ENCODE peak calls at places on chromosomes 1 and 21, in six cellular contexts. One of them, this sample, is unnamed.

GRCh38 chr1:212060632-212061472 is 25.3 kb downstream of the DTL start:
- DNase-seq in H1: no peak
- DNase-seq in GM12878: no peak
- DNase-seq in WTC11: no peak
- DNase-seq in K562: no peak
- DNase-seq in HepG2: no peak
- DNase-seq in this sample: no peak

GRCh38 chr1:216325946-216326345 is 97.3 kb downstream of the USH2A start:
- DNase-seq in GM12878: no peak
- DNase-seq in K562: no peak
- DNase-seq in H1: no peak
- DNase-seq in WTC11: no peak
- DNase-seq in HepG2: no peak
- DNase-seq in this sample: no peak

GRCh38 chr1:33586111-33586510 is 113.7 kb downstream of the ZSCAN20 start:
- DNase-seq in HepG2: peak
- DNase-seq in GM12878: no peak
- DNase-seq in K562: no peak
- DNase-seq in H1: no peak
- DNase-seq in WTC11: no peak
- DNase-seq in this sample: no peak

GRCh38 chr1:15355968-15356621 is 53.6 kb upstream of the EFHD2 start:
- DNase-seq in H1: no peak
- DNase-seq in K562: no peak
- DNase-seq in GM12878: no peak
- DNase-seq in WTC11: no peak
- DNase-seq in HepG2: peak
- DNase-seq in this sample: no peak

GRCh38 chr1:232271991-232272589 is 357.8 kb downstream of the SIPA1L2 start:
- DNase-seq in K562: no peak
- DNase-seq in HepG2: no peak
- DNase-seq in H1: no peak
- DNase-seq in GM12878: no peak
- DNase-seq in WTC11: no peak
- DNase-seq in this sample: no peak

GRCh38 chr1:109901508-109902145 is 9.0 kb upstream of the CSF1 start:
- DNase-seq in HepG2: peak
- DNase-seq in WTC11: no peak
- DNase-seq in H1: no peak
- DNase-seq in K562: peak
- DNase-seq in GM12878: no peak
- DNase-seq in this sample: no peak

GRCh38 chr1:108646661-108647269 is 14.1 kb downstream of the HENMT1 start:
- DNase-seq in K562: peak
- DNase-seq in H1: no peak
- DNase-seq in HepG2: peak
- DNase-seq in GM12878: no peak
- DNase-seq in WTC11: no peak
- DNase-seq in this sample: no peak

GRCh38 chr1:3504151-3504822 is 49.8 kb downstream of the ARHGEF16 start:
- DNase-seq in WTC11: no peak
- DNase-seq in H1: no peak
- DNase-seq in HepG2: no peak
- DNase-seq in GM12878: no peak
- DNase-seq in K562: no peak
- DNase-seq in this sample: no peak

GRCh38 chr21:22791986-22792560 is 1793.9 kb downstream of the NCAM2 start:
- DNase-seq in HepG2: peak
- DNase-seq in H1: no peak
- DNase-seq in WTC11: no peak
- DNase-seq in K562: peak
- DNase-seq in GM12878: no peak
- DNase-seq in this sample: peak

GRCh38 chr1:75632350-75632949 is 21.5 kb upstream of the SLC44A5 start:
- DNase-seq in K562: peak
- DNase-seq in HepG2: peak
- DNase-seq in H1: no peak
- DNase-seq in GM12878: no peak
- DNase-seq in WTC11: no peak
- DNase-seq in this sample: peak

GRCh38 chr1:158002022-158002629 is 8.7 kb downstream of the KIRREL1 start:
- DNase-seq in H1: no peak
- DNase-seq in GM12878: no peak
- DNase-seq in K562: no peak
- DNase-seq in WTC11: no peak
- DNase-seq in HepG2: no peak
- DNase-seq in this sample: peak

GRCh38 chr1:14784790-14785773 is 186.6 kb downstream of the KAZN start:
- DNase-seq in H1: no peak
- DNase-seq in HepG2: no peak
- DNase-seq in WTC11: no peak
- DNase-seq in GM12878: no peak
- DNase-seq in K562: peak
- DNase-seq in this sample: no peak

GRCh38 chr1:230713915-230714764 is at the start of gene AGT:
- DNase-seq in WTC11: no peak
- DNase-seq in GM12878: no peak
- DNase-seq in H1: no peak
- DNase-seq in K562: no peak
- DNase-seq in HepG2: peak
- DNase-seq in this sample: no peak

GRCh38 chr1:29675481-29676263 is 439.4 kb downstream of the PTPRU start:
- DNase-seq in H1: peak
- DNase-seq in WTC11: no peak
- DNase-seq in K562: no peak
- DNase-seq in GM12878: no peak
- DNase-seq in HepG2: no peak
- DNase-seq in this sample: no peak

GRCh38 chr1:83547903-83548302 is 451.0 kb downstream of the TTLL7 start:
- DNase-seq in HepG2: no peak
- DNase-seq in H1: no peak
- DNase-seq in WTC11: no peak
- DNase-seq in K562: no peak
- DNase-seq in GM12878: no peak
- DNase-seq in this sample: no peak

GRCh38 chr1:23026573-23026972 is 7.3 kb downstream of the KDM1A start:
- DNase-seq in GM12878: no peak
- DNase-seq in H1: no peak
- DNase-seq in WTC11: no peak
- DNase-seq in K562: no peak
- DNase-seq in HepG2: no peak
- DNase-seq in this sample: no peak
- TF ChIP-seq CREB1 in GM12878: no peak
- TF ChIP-seq CREB1 in H1: no peak
- TF ChIP-seq CREB1 in WTC11: no peak
- TF ChIP-seq CREB1 in K562: no peak
- TF ChIP-seq CREB1 in HepG2: no peak
- TF ChIP-seq CREB1 in this sample: no peak

GRCh38 chr1:228446849-228447248 is 30.2 kb upstream of the TRIM17 start:
- DNase-seq in HepG2: no peak
- DNase-seq in K562: no peak
- DNase-seq in WTC11: peak
- DNase-seq in GM12878: no peak
- DNase-seq in H1: no peak
- DNase-seq in this sample: peak

GRCh38 chr1:228448372-228448771 is 31.7 kb upstream of the TRIM17 start:
- DNase-seq in H1: no peak
- DNase-seq in K562: no peak
- DNase-seq in WTC11: no peak
- DNase-seq in HepG2: no peak
- DNase-seq in GM12878: no peak
- DNase-seq in this sample: no peak

GRCh38 chr1:228445524-228445866 is 28.8 kb upstream of the TRIM17 start:
- DNase-seq in WTC11: no peak
- DNase-seq in K562: no peak
- DNase-seq in HepG2: no peak
- DNase-seq in GM12878: no peak
- DNase-seq in H1: no peak
- DNase-seq in this sample: no peak

GRCh38 chr1:228443395-228443794 is 26.7 kb upstream of the TRIM17 start:
- DNase-seq in K562: no peak
- DNase-seq in GM12878: no peak
- DNase-seq in WTC11: no peak
- DNase-seq in HepG2: no peak
- DNase-seq in H1: no peak
- DNase-seq in this sample: no peak

DNA sequence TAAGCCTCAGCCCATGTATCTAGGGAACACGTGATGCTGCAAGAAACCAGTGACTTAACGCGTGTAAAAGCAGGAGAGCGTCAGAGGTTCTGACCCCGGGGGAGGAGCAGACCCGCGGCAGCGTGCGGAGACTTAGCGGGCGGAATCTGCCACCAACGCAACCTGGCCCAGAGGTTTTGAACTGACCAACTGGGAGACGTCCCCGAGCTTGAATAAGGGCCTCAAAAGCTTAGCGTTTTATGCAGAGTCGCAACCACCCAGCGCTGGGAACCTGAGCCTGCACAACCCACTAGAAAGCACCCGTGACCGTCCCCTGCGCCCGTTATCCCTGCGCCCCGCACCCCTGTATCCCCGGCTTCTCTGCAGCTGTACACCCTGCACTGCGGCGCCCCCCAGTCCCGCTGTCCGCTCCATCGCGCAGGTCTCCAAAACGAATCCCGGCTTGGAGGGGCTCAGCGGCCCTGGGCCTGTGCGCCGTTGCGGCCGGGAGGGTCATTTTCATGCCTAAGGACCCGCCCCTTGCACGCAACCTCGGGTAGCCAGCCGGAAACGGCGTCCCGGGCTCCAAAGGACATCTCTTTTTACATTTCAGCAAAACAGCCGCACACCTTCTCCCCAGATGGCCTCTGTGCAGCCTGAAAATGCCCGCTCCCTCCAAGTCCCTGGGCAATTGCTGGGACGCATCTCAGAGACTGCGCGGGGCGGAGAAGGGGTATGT is 29.4 kb upstream of the TRIM17 start:
- DNase-seq in K562: no peak
- DNase-seq in WTC11: peak
- DNase-seq in HepG2: no peak
- DNase-seq in H1: peak
- DNase-seq in GM12878: no peak
- DNase-seq in this sample: peak
- TF ChIP-seq CREB1 in K562: no peak
- TF ChIP-seq CREB1 in WTC11: no peak
- TF ChIP-seq CREB1 in HepG2: no peak
- TF ChIP-seq CREB1 in H1: no peak
- TF ChIP-seq CREB1 in GM12878: no peak
- TF ChIP-seq CREB1 in this sample: no peak

DNA sequence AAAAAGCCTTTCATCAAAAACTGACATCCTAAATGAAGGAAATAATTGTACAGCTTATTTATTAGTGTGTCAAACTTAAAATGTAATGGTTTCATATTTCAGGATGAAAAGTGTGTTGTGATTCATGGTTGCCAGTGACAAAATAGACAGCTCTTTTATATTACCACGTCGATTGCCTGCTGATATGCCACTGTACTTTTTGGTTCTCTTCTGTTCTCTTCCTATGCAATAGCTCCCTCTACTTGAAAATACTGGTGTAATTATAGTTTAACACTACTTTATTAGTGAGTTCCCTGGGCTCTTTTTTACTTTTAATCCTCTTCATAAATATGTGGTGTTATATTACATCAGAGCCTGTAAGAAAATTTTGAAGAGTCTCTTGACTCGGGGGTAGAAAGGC is 111.3 kb downstream of the PATJ start:
- DNase-seq in K562: no peak
- DNase-seq in H1: no peak
- DNase-seq in WTC11: no peak
- DNase-seq in HepG2: no peak
- DNase-seq in GM12878: no peak
- DNase-seq in this sample: no peak
- TF ChIP-seq CREB1 in K562: no peak
- TF ChIP-seq CREB1 in H1: no peak
- TF ChIP-seq CREB1 in WTC11: no peak
- TF ChIP-seq CREB1 in HepG2: no peak
- TF ChIP-seq CREB1 in GM12878: no peak
- TF ChIP-seq CREB1 in this sample: no peak

DNA sequence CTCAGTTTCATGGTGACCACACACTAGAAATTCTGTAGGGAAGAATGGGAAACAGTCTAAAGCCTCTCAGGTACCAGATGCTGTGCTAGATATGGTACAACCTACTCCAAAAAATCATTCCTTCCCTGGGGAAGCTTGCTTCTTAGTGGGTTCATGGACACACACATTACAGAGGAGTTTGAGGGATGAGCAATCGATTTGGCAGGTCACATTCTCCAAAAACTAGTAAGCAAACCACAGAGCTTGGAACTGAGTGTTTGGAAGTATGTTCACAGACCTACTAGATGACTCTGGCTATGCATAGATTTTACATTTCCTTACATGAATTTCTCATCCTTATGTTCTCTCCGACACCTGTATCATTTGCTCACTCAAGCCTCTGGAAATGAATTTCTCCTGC is 10.8 kb downstream of the EVA1C start:
- DNase-seq in K562: no peak
- DNase-seq in HepG2: no peak
- DNase-seq in WTC11: no peak
- DNase-seq in H1: no peak
- DNase-seq in GM12878: no peak
- DNase-seq in this sample: no peak
- TF ChIP-seq CREB1 in K562: no peak
- TF ChIP-seq CREB1 in HepG2: no peak
- TF ChIP-seq CREB1 in WTC11: no peak
- TF ChIP-seq CREB1 in H1: no peak
- TF ChIP-seq CREB1 in GM12878: no peak
- TF ChIP-seq CREB1 in this sample: no peak

This sample was measured in GM23338.